ENCODE peak calls at places on chromosomes 2 and 18, in six cellular contexts. J, L, B, K, W and D are unnamed samples.

GRCh38 chr2:201628545-201628944 is 14.8 kb downstream of the TMEM237 start:
- DNase-seq in J (no peak), L (no peak), B (peak; percentile 45), K (no peak), W (no peak), D (no peak)

GRCh38 chr2:74708883-74709282 is 54.8 kb downstream of the SEMA4F start:
- DNase-seq in J (peak; percentile 71), L (peak; percentile 56), B (peak; percentile 32), K (no peak), W (peak; percentile 73), D (no peak)

GRCh38 chr18:22186484-22186971 is 17.1 kb downstream of the GATA6 start:
- DNase-seq in J (peak; percentile 61), L (no peak), B (no peak), K (no peak), W (no peak), D (no peak)

GRCh38 chr2:135820003-135820618 is 16.9 kb downstream of the LCT start:
- DNase-seq in J (no peak), L (no peak), B (no peak), K (no peak), W (peak; percentile 36), D (peak; percentile 82)

GRCh38 chr2:8435608-8436007 is 246.2 kb upstream of the ID2 start:
- DNase-seq in J (no peak), L (no peak), B (no peak), K (no peak), W (peak; percentile 29), D (no peak)

GRCh38 chr2:214830794-214831346 is 21.4 kb upstream of the BARD1 start:
- DNase-seq in J (peak; percentile 38), L (no peak), B (no peak), K (no peak), W (peak; percentile 42), D (no peak)

GRCh38 chr2:154189963-154190362 is 318.2 kb downstream of the GALNT13 start:
- DNase-seq in J (no peak), L (no peak), B (no peak), K (no peak), W (no peak), D (no peak)

GRCh38 chr18:10140461-10140911 is 226.7 kb downstream of the VAPA start:
- DNase-seq in J (no peak), L (no peak), B (peak; percentile 52), K (no peak), W (no peak), D (no peak)

GRCh38 chr18:48819276-48819675 is 131.5 kb downstream of the SMAD7 start:
- DNase-seq in J (no peak), L (peak; percentile 81), B (no peak), K (no peak), W (no peak), D (no peak)

GRCh38 chr18:49581369-49581768 is 19.5 kb downstream of the LIPG start:
- DNase-seq in J (no peak), L (no peak), B (no peak), K (no peak), W (no peak), D (no peak)

GRCh38 chr2:190499976-190500588 is 34.4 kb downstream of the NEMP2 start:
- DNase-seq in J (no peak), L (no peak), B (no peak), K (no peak), W (no peak), D (no peak)

GRCh38 chr2:64637000-64637628 is 16.6 kb downstream of the SERTAD2 start:
- DNase-seq in J (no peak), L (no peak), B (no peak), K (peak; percentile 77), W (no peak), D (peak; percentile 64)

GRCh38 chr2:38957972-38958371 is 68.3 kb downstream of the ARHGEF33 start:
- DNase-seq in J (no peak), L (no peak), B (no peak), K (no peak), W (no peak), D (no peak)

GRCh38 chr18:47250415-47251046 is 929 bp downstream of the SKOR2 start:
- DNase-seq in J (no peak), L (no peak), B (no peak), K (no peak), W (no peak), D (no peak)

GRCh38 chr18:12819330-12819729 is 64.7 kb downstream of the PTPN2 start:
- DNase-seq in J (no peak), L (no peak), B (no peak), K (no peak), W (no peak), D (peak; percentile 48)

GRCh38 chr2:46229134-46230063 is 67.8 kb upstream of the EPAS1 start:
- DNase-seq in J (no peak), L (no peak), B (no peak), K (no peak), W (peak; percentile 64), D (peak; percentile 66)
- TF ChIP-seq CTCF in J (no peak), L (no peak), B (peak; percentile 14), K (no peak), W (no peak), D (no peak)

GRCh38 chr2:95121150-95121494 is 486 bp downstream of the MRPS5 start:
- DNase-seq in J (peak; percentile 31), L (no peak), B (peak; percentile 2), K (no peak), W (peak; percentile 28), D (no peak)

GRCh38 chr2:95122197-95122551 is 566 bp upstream of the MRPS5 start:
- DNase-seq in J (no peak), L (no peak), B (no peak), K (no peak), W (no peak), D (no peak)

DNA sequence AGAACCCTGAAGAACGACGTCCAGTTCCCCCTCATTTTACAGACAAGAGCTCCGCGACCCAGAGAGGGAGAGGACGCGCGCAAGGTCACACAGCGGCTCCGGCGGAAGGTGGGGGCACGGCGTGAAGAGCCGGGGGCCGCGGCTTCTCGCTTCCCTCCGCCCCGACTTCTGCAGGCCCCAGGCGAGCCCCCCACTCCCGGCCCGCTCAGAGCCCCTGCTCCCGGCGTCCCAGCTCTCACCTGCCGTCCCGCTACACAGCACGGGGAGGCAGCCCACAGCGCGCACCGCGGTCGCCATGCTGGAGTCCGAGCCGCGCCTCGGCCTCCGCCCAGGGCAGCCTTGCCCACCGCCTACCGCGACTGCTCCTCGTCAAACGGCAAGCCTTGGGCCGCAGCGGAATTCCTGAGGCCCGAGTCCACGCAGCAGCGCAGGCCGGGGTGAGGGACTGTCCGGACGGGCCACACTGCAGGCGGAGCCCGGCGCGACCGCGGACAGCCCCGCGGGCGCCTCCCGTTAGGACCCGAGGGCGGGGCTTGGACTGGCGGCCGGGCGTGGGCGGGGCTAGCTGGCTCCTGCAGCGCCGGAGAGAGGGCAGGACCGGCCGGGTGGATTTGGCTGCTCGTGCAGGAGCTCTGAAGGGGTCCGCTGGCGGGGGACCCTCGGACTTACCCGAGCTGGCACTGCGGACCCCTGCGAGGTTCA is at the start of gene MRPS5:
- DNase-seq in J (peak; percentile 57), L (peak; percentile 95), B (peak; percentile 40), K (peak; percentile 86), W (peak; percentile 48), D (peak; percentile 95)
- TF ChIP-seq CTCF in J (peak; percentile 22), L (no peak), B (peak; percentile 14), K (no peak), W (no peak), D (peak; percentile 21)

GRCh38 chr2:185291035-185291647 is 447.5 kb upstream of the FSIP2 start:
- DNase-seq in J (peak; percentile 59), L (no peak), B (peak; percentile 9), K (peak; percentile 39), W (peak; percentile 55), D (no peak)
- TF ChIP-seq CTCF in J (peak; percentile 78), L (peak; percentile 34), B (peak; percentile 48), K (peak; percentile 73), W (peak; percentile 68), D (peak; percentile 70)

GRCh38 chr2:70834106-70834505 is 1.5 kb downstream of the CD207 start:
- DNase-seq in J (no peak), L (no peak), B (no peak), K (no peak), W (no peak), D (no peak)

GRCh38 chr2:70833246-70833645 is 2.4 kb downstream of the CD207 start:
- DNase-seq in J (no peak), L (no peak), B (no peak), K (no peak), W (no peak), D (no peak)

GRCh38 chr2:70837980-70838379 is 2.4 kb upstream of the CD207 start:
- DNase-seq in J (no peak), L (no peak), B (no peak), K (no peak), W (no peak), D (no peak)

GRCh38 chr2:70834881-70835280 is 735 bp downstream of the CD207 start:
- DNase-seq in J (no peak), L (no peak), B (no peak), K (no peak), W (no peak), D (no peak)

DNA sequence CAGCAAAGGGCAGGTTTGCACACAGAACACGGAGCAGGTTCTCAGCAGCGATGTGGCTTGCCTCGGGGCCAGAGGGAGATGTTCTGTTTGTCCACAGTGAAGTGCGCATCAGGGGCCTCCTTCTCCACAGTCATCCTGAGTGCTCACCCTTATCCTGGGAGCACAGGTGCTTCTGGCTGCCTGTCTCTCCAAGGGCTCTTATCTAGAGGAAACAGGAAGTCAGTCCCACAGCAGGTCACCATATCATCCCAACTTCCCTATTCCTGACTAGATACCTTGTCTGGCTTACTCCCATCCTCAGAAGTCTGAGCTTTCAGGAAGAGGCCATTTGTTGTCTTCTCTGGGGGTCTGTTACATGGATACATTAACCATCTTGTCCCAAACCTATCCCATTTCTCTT is at the start of gene CD207:
- DNase-seq in J (no peak), L (no peak), B (no peak), K (no peak), W (no peak), D (no peak)
- TF ChIP-seq CTCF in J (no peak), L (no peak), B (no peak), K (no peak), W (no peak), D (no peak)

GRCh38 chr2:6865346-6866238 is at the start of gene CMPK2:
- DNase-seq in J (peak; percentile 34), L (peak; percentile 80), B (no peak), K (peak; percentile 41), W (peak; percentile 23), D (peak; percentile 89)
- TF ChIP-seq CTCF in J (no peak), L (peak; percentile 19), B (no peak), K (peak; percentile 34), W (no peak), D (peak; percentile 28)

GRCh38 chr2:5077479-5078089 is 614.6 kb upstream of the SOX11 start:
- DNase-seq in J (no peak), L (no peak), B (no peak), K (no peak), W (no peak), D (no peak)
- TF ChIP-seq CTCF in J (no peak), L (no peak), B (no peak), K (no peak), W (no peak), D (no peak)

GRCh38 chr2:97011977-97012569 is 25.7 kb upstream of the FAM178B start:
- DNase-seq in J (peak; percentile 82), L (no peak), B (peak; percentile 74), K (peak; percentile 84), W (peak; percentile 75), D (peak; percentile 38)
- TF ChIP-seq CTCF in J (peak; percentile 53), L (peak; percentile 33), B (peak; percentile 69), K (peak; percentile 80), W (peak; percentile 45), D (peak; percentile 42)